ENCODE peak calls at places on chromosomes 12 and 14, in five cellular contexts. W is fibroblast of lung, N is astrocyte, L is neural progenitor cell, P is GM23338. V is an unnamed sample.

GRCh38 chr14:37474191-37474590 is 120.9 kb downstream of the FOXA1 start:
- DNase-seq in W (no peak), N (no peak), L (no peak), P (no peak), V (no peak)

GRCh38 chr14:99578541-99579044 is 25.4 kb downstream of the CCDC85C start:
- DNase-seq in W (no peak), N (no peak), L (no peak), P (no peak), V (no peak)

GRCh38 chr12:121673013-121673441 is 3.6 kb upstream of the MORN3 start:
- DNase-seq in W (no peak), N (no peak), L (no peak), P (peak), V (no peak)

GRCh38 chr14:53925201-53925766 is 31.3 kb downstream of the BMP4 start:
- DNase-seq in W (peak), N (no peak), L (no peak), P (no peak), V (no peak)

GRCh38 chr12:124656947-124657434 is 89.6 kb upstream of the NCOR2 start:
- DNase-seq in W (no peak), N (no peak), L (no peak), P (no peak), V (no peak)

GRCh38 chr14:24432259-24433131 is 2.7 kb downstream of the KHNYN start:
- DNase-seq in W (no peak), N (no peak), L (no peak), P (no peak), V (peak)

GRCh38 chr12:48156648-48157015 is 683 bp downstream of the ASB8 start:
- DNase-seq in W (no peak), N (no peak), L (no peak), P (no peak), V (no peak)

GRCh38 chr12:104223599-104224168 is 8.1 kb downstream of the TXNRD1 start:
- DNase-seq in W (no peak), N (no peak), L (no peak), P (no peak), V (no peak)

GRCh38 chr12:80313184-80313583 is 130.9 kb upstream of the PTPRQ start:
- DNase-seq in W (peak), N (no peak), L (no peak), P (no peak), V (no peak)

GRCh38 chr12:61097991-61098580 is 1162.1 kb upstream of the USP15 start:
- DNase-seq in W (no peak), N (no peak), L (peak), P (peak), V (no peak)

GRCh38 chr12:64404470-64405446 is 566 bp downstream of the XPOT start:
- DNase-seq in W (peak), N (peak), L (no peak), P (peak), V (peak)

GRCh38 chr12:4148418-4149056 is 125.0 kb upstream of the CCND2 start:
- DNase-seq in W (no peak), N (no peak), L (no peak), P (no peak), V (peak)

GRCh38 chr14:99029916-99030305 is 242.1 kb downstream of the BCL11B start:
- DNase-seq in W (no peak), N (no peak), L (no peak), P (no peak), V (no peak)

GRCh38 chr12:48816148-48816854 is 2.0 kb upstream of the CACNB3 start:
- DNase-seq in W (no peak), N (no peak), L (no peak), P (no peak), V (no peak)

GRCh38 chr12:85076688-85077430 is 40.7 kb downstream of the LRRIQ1 start:
- DNase-seq in W (peak), N (peak), L (peak), P (peak), V (peak)

GRCh38 chr14:29030970-29031369 is 264.4 kb downstream of the FOXG1 start:
- DNase-seq in W (no peak), N (no peak), L (no peak), P (no peak), V (no peak)

GRCh38 chr14:104803280-104803915 is 2.5 kb downstream of the ZBTB42 start:
- DNase-seq in W (no peak), N (no peak), L (no peak), P (no peak), V (no peak)

GRCh38 chr12:119990382-119990874 is 1.4 kb downstream of the BICDL1 start:
- DNase-seq in W (no peak), N (no peak), L (peak), P (peak), V (no peak)
- TF ChIP-seq EZH2 in W (no peak), N (peak), L (no peak), P (no peak), V (no peak)

DNA sequence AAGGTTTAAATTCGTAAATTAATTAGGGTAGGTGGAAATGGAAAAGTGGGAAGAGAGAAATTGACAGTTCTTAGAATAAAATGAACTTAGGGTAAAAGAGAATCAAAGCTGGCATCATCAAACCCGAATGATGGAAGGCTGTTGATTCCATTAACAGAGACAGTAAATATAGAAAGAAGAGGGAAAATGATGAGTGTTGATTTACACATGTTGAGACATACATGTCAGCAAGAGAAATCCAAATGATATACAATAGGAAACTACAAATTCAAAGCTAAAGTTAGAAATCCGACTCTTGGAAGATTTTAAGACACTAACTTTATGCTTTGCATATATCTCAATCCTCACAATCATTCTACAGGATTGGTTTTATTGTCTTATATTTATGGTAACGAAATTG is 30.3 kb downstream of the LIMA1 start:
- DNase-seq in W (no peak), N (no peak), L (no peak), P (no peak), V (no peak)
- H3K4me2 ChIP-seq in W (no peak), N (no peak), L (no peak), P (no peak), V (no peak)

GRCh38 chr14:75198291-75198933 is 22.0 kb upstream of the TMED10 start:
- DNase-seq in W (no peak), N (no peak), L (no peak), P (no peak), V (no peak)

GRCh38 chr14:75202671-75203070 is 26.3 kb upstream of the TMED10 start:
- DNase-seq in W (no peak), N (no peak), L (no peak), P (no peak), V (no peak)

GRCh38 chr14:75200451-75200850 is 24.0 kb upstream of the TMED10 start:
- DNase-seq in W (no peak), N (no peak), L (no peak), P (no peak), V (peak)

GRCh38 chr14:75204106-75204505 is 27.7 kb upstream of the TMED10 start:
- DNase-seq in W (peak), N (no peak), L (no peak), P (no peak), V (peak)

DNA sequence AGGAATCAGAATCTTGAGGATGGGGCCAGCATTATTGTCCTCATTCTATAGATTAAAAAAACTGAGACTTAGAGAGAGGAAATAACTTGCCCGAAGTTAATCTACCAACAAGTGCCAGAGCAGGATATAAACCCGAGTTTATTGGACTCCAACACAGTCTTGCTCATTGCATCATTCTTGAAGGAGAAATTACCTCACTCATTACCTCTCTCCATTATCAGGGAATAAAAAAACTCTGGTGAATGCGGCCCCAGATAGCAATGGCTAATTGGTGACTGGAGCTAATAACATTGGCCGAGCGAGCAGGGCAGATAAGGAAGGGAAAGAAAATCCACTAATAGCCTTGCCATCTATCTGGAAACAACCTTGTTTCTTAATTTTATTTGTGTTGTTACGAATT is 24.7 kb upstream of the TMED10 start:
- DNase-seq in W (no peak), N (no peak), L (no peak), P (no peak), V (no peak)
- H2AFZ ChIP-seq in W (no peak), N (no peak), L (no peak), P (no peak), V (no peak)

DNA sequence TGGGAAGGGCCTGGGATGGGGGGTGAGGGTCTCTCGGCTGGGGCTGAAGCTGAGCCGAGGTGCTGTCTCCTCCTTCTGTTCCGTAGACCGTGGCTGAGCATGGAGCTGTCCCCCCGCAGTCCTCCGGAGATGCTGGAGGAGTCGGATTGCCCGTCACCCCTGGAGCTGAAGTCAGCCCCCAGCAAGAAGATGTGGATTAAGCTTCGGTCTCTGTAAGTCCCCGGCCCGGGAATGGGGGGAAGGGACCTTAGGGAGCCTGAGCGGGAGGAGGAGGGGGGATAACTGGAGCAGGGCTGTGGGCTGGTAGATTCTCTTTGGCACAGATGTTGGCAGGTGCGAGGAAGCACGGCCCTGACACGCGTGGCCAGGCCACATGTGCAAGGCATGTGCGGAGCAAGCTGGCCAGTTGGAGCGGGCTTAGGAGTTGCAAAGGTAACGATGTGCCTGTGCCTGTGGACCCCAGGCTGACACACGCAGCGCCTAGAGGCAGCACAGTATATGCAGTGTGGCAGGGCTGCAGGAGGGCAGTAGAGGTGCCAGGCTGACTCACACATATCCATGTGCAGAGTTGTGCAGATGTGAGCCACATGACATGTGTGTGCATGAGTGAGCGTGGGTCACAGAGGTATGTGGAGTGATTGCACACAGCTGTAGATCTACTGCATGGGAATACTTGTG is 512 bp downstream of the PDE1B start:
- DNase-seq in W (no peak), N (no peak), L (peak), P (peak), V (peak)
- TF ChIP-seq EZH2 in W (peak), N (peak), L (no peak), P (peak), V (no peak)

GRCh38 chr14:65434216-65434850 is 21.8 kb downstream of the FUT8 start:
- DNase-seq in W (no peak), N (peak), L (no peak), P (peak), V (no peak)
- H3K4me2 ChIP-seq in W (no peak), N (no peak), L (no peak), P (peak), V (no peak)

GRCh38 chr14:32226051-32226450 is 23.0 kb upstream of the RNU6-8 start:
- DNase-seq in W (no peak), N (peak), L (no peak), P (no peak), V (no peak)

GRCh38 chr14:32233292-32233691 is 30.2 kb upstream of the RNU6-8 start:
- DNase-seq in W (no peak), N (peak), L (no peak), P (no peak), V (no peak)

GRCh38 chr14:32232481-32232880 is 29.4 kb upstream of the RNU6-8 start:
- DNase-seq in W (no peak), N (no peak), L (no peak), P (no peak), V (no peak)

GRCh38 chr14:32230695-32231280 is 27.7 kb upstream of the RNU6-8 start:
- DNase-seq in W (peak), N (peak), L (no peak), P (no peak), V (peak)

GRCh38 chr14:32230181-32230580 is 27.1 kb upstream of the RNU6-8 start:
- DNase-seq in W (no peak), N (peak), L (no peak), P (no peak), V (peak)
- H2AFZ ChIP-seq in W (no peak), N (no peak), L (no peak), P (no peak), V (no peak)

GRCh38 chr12:65788912-65789311 is 35.4 kb upstream of the HMGA2 start:
- DNase-seq in W (no peak), N (no peak), L (no peak), P (no peak), V (no peak)

GRCh38 chr12:65787056-65787855 is 37.0 kb upstream of the HMGA2 start:
- DNase-seq in W (peak), N (no peak), L (no peak), P (no peak), V (no peak)

GRCh38 chr12:65795453-65795852 is 28.8 kb upstream of the HMGA2 start:
- DNase-seq in W (no peak), N (no peak), L (no peak), P (no peak), V (no peak)

GRCh38 chr12:65792724-65793123 is 31.6 kb upstream of the HMGA2 start:
- DNase-seq in W (no peak), N (no peak), L (no peak), P (no peak), V (no peak)

DNA sequence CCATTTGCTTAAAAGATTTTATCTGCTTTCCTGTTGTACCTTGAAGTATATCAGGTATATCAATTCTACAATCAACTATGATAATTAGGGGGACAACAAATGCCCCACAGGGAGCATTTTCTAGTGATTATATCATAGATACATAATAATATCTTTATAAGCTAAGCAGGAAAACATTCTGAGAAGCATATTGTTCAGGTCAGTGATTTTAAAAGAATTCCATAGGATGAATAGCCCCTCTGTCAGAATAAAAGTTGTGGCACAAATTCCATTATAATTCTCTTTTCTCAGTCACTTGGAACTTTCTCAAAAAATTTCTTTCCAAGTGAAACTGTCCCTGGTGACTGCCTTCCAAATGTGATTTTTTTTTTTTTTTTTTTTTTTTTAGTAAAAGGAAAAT is 32.9 kb upstream of the HMGA2 start:
- DNase-seq in W (no peak), N (no peak), L (no peak), P (no peak), V (no peak)
- TF ChIP-seq EZH2 in W (no peak), N (no peak), L (no peak), P (no peak), V (no peak)

GRCh38 chr14:77763316-77763715 is 2.4 kb upstream of the SNW1 start:
- DNase-seq in W (no peak), N (no peak), L (peak), P (peak), V (no peak)
- H3K4me2 ChIP-seq in W (no peak), N (no peak), L (no peak), P (no peak), V (no peak)

GRCh38 chr12:92365333-92365732 is 219.7 kb upstream of the BTG1 start:
- DNase-seq in W (no peak), N (no peak), L (no peak), P (no peak), V (no peak)
- H2AFZ ChIP-seq in W (no peak), N (no peak), L (no peak), P (no peak), V (no peak)

GRCh38 chr14:76541594-76542219 is 165.8 kb downstream of the ESRRB start:
- DNase-seq in W (no peak), N (no peak), L (no peak), P (no peak), V (no peak)

GRCh38 chr14:76538648-76539008 is 162.7 kb downstream of the ESRRB start:
- DNase-seq in W (no peak), N (no peak), L (no peak), P (no peak), V (no peak)

GRCh38 chr14:76539130-76539529 is 163.2 kb downstream of the ESRRB start:
- DNase-seq in W (no peak), N (no peak), L (no peak), P (no peak), V (no peak)

DNA sequence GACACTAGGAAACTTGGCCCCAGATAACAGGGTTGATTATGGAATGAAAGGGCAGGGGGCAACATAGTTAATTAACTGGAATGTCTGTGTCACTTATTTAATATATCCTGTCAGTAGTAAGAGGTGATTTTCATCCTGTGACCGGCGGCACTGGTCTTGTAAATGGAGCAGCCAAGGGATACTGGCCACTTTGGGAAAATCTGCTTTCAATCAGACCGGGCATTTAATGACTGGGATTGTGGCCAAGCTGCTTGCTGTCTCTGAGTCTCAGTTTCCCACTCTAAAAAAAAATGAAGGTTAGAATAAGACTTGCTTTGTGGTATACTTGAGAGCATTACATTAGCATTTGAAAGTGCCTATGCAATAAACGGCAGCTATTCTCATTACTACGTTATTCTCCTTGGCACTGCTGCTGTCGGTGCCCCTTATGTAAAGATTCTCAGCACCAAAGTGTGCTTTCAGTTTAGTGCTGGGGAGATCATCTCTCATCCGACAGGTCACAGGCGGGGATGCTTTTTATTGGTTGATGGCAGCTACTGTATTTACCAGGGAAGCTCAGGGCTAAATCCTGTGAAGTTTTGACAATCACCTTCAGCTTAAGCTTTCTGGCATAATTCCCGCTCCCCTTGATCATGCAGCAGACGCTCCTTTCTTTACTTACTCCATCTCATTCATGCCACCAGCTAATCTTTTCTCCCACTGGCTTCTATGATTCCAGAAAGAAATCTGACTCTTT is 162.1 kb downstream of the ESRRB start:
- DNase-seq in W (no peak), N (no peak), L (no peak), P (no peak), V (no peak)
- TF ChIP-seq EZH2 in W (no peak), N (no peak), L (no peak), P (no peak), V (no peak)